ENCODE peak calls at places on chromosomes 7 and 10, in ten cellular contexts. U is transverse colon, B is adrenal gland, F is Panc1, E is fibroblast of the aortic adventitia, S is body of pancreas, W is foreskin fibroblast, X is B cell, Z is MCF 10A, A is MM.1S. M is an unnamed sample.

GRCh38 chr10:33939892-33940291 is 605.4 kb upstream of the NRP1 start:
- DNase-seq in Z (no peak), U (no peak), X (no peak), S (no peak), W (no peak), F (no peak), E (no peak), B (no peak), A (no peak), M (no peak)

GRCh38 chr10:117398014-117398413 is 22.8 kb upstream of the PDZD8 start:
- DNase-seq in F (no peak), A (no peak), B (no peak), S (no peak), Z (no peak), W (no peak), E (no peak), U (no peak), X (no peak), M (no peak)

GRCh38 chr7:42115795-42116194 is 121.2 kb downstream of the GLI3 start:
- DNase-seq in Z (no peak), X (no peak), S (no peak), U (no peak), B (no peak), E (no peak), A (no peak), W (no peak), F (no peak), M (no peak)

GRCh38 chr7:70314221-70314620 is 715.9 kb downstream of the AUTS2 start:
- DNase-seq in B (no peak), A (no peak), Z (no peak), W (no peak), F (no peak), S (no peak), U (no peak), E (no peak), X (no peak), M (no peak)

GRCh38 chr7:136174477-136174876 is 197.3 kb upstream of the MTPN start:
- DNase-seq in Z (no peak), F (no peak), A (no peak), B (no peak), S (no peak), W (no peak), E (no peak), X (no peak), U (no peak), M (no peak)

GRCh38 chr7:129295015-129295423 is 70.2 kb downstream of the AHCYL2 start:
- DNase-seq in W (peak; percentile 63), B (peak; percentile 33), A (no peak), U (no peak), Z (peak; percentile 54), E (peak; percentile 86), X (no peak), F (no peak), S (no peak), M (no peak)

GRCh38 chr10:117736655-117737054 is 194.1 kb downstream of the EMX2 start:
- DNase-seq in B (no peak), X (no peak), A (no peak), F (peak; percentile 8), Z (peak; percentile 67), U (no peak), E (no peak), W (peak; percentile 14), S (no peak), M (no peak)

GRCh38 chr10:13717936-13718772 is 131.4 kb downstream of the PRPF18 start:
- DNase-seq in W (peak; percentile 95), U (peak; percentile 69), Z (peak; percentile 82), X (no peak), B (peak; percentile 53), F (no peak), E (peak; percentile 95), S (peak; percentile 86), A (peak; percentile 42), M (no peak)

GRCh38 chr10:80457554-80458262 is 3.6 kb downstream of the TSPAN14 start:
- DNase-seq in U (no peak), E (no peak), W (no peak), X (no peak), B (no peak), F (no peak), S (no peak), Z (no peak), A (no peak), M (no peak)

GRCh38 chr10:80458263-80458625 is 4.1 kb downstream of the TSPAN14 start:
- DNase-seq in A (no peak), S (no peak), F (no peak), U (no peak), X (no peak), E (no peak), W (no peak), Z (no peak), B (no peak), M (no peak)

GRCh38 chr10:80458638-80459037 is 4.5 kb downstream of the TSPAN14 start:
- DNase-seq in U (no peak), S (no peak), X (no peak), F (no peak), W (peak; percentile 49), A (no peak), E (no peak), B (no peak), Z (no peak), M (no peak)

GRCh38 chr10:80460399-80461207 is 6.5 kb downstream of the TSPAN14 start:
- DNase-seq in W (peak; percentile 66), U (peak; percentile 87), B (peak; percentile 53), F (no peak), A (no peak), E (peak; percentile 49), Z (peak; percentile 60), S (peak; percentile 96), X (peak; percentile 20), M (no peak)

DNA sequence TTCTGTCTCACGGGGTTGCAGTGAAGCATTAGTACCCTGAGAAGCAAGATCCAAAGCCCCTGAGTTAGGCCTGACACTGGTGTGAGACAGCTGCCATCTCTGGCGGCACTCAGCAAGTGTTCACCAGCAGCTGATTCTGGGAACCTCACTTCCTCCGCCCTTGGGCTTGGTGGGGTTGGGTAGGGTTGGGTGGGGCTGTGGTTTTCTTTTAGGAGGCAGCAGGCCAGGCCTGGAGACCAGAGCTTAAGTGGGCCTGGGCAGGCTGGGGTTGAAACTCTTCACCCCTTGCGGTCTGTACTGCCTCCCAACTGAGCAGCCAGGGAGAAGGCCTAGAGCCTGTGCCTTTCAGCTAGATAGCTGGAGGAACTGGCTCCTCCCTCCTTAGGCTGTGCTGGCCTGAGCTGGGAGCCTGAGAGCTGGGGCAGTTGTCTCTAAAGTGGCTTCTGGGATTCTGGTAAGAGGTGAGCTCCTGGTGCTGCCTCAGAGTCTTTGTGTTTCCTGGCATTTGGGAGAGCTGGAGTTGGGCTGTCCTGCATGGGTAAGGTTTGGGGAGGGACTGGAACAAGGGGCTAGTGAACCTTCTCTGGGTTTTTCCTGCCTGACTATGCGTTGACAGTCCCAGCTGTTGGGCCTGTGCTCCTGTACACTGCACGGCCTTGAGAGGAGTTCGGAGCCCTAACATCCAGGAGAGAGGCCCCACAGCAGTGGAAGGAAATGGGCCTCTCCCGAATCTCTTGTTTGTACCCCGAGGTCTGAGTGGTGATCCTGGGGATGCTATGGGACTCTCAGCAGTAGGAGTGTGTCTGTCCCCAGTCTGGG is 5.1 kb downstream of the TSPAN14 start:
- DNase-seq in S (no peak), F (no peak), E (peak; percentile 91), U (peak; percentile 86), B (peak; percentile 46), W (peak; percentile 90), X (peak; percentile 72), A (peak; percentile 69), Z (peak; percentile 88), M (peak; percentile 73)
- TF ChIP-seq CTCF in S (no peak), F (no peak), E (peak; percentile 8), U (no peak), B (no peak), W (no peak), X (no peak), A (no peak), Z (no peak), M (no peak)

DNA sequence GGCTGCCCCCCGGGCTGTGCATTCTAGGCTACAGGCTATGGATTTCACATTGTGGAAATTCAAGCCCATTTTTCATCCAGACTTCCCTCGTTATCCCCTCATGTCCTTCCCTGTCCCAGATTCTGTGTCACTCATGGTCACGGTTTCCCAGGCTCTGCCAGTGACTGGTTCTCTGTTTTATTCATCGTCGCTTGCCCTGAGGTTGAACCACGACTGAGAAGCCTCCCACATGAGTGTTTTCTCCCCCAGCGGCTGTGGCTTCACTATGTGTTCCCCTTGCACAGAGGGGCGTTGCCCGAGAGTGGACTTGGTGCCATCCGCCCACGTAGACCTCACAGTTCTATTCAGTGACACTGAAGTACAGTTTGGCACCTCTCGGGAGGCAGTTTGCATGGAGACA is 14.0 kb downstream of the NOM1 start:
- DNase-seq in F (no peak), X (no peak), E (no peak), Z (no peak), B (no peak), A (no peak), U (no peak), S (no peak), W (no peak), M (no peak)
- TF ChIP-seq CTCF in F (no peak), X (no peak), E (no peak), Z (no peak), B (no peak), A (no peak), U (no peak), S (no peak), W (no peak), M (no peak)

GRCh38 chr10:113053881-113054280 is 103.8 kb downstream of the TCF7L2 start:
- DNase-seq in W (no peak), E (peak; percentile 25), A (no peak), S (no peak), Z (no peak), B (no peak), F (no peak), U (no peak), X (no peak), M (no peak)

GRCh38 chr10:113053091-113053490 is 103.0 kb downstream of the TCF7L2 start:
- DNase-seq in Z (no peak), S (no peak), X (no peak), W (no peak), U (no peak), E (peak; percentile 51), B (no peak), A (no peak), F (no peak), M (no peak)

GRCh38 chr10:113051456-113051855 is 101.4 kb downstream of the TCF7L2 start:
- DNase-seq in S (no peak), A (no peak), X (no peak), U (no peak), W (no peak), F (no peak), Z (no peak), E (peak; percentile 34), B (no peak), M (no peak)

GRCh38 chr10:113049881-113050280 is 99.8 kb downstream of the TCF7L2 start:
- DNase-seq in X (no peak), E (no peak), U (no peak), S (no peak), F (no peak), A (no peak), B (no peak), W (peak; percentile 57), Z (no peak), M (no peak)

GRCh38 chr10:113052076-113052830 is 102.2 kb downstream of the TCF7L2 start:
- DNase-seq in W (peak; percentile 37), S (no peak), X (no peak), E (peak; percentile 42), F (no peak), B (no peak), U (no peak), A (no peak), Z (peak; percentile 30), M (no peak)
- TF ChIP-seq CTCF in W (no peak), S (no peak), X (no peak), E (peak; percentile 22), F (peak; percentile 72), B (peak; percentile 26), U (no peak), A (no peak), Z (peak; percentile 13), M (no peak)

GRCh38 chr7:105413887-105414437 is 25.2 kb upstream of the SRPK2 start:
- DNase-seq in X (no peak), B (no peak), F (no peak), U (no peak), W (peak; percentile 11), E (no peak), A (no peak), S (no peak), Z (no peak), M (no peak)
- TF ChIP-seq CTCF in X (no peak), B (no peak), F (no peak), U (no peak), W (no peak), E (no peak), A (no peak), S (no peak), Z (no peak), M (no peak)

M was measured in GM10248.